ENCODE peak calls at places on chromosomes 3 and 15, in eight cellular contexts. H is GM12878; F is adrenal gland; J is Panc1; G is SK-N-MC; K is colonic mucosa; B is CD8-positive, alpha-beta memory T cell; N is GM23248. T is an unnamed sample.
A peak's percentile ranks its signal among the peaks of the same experiment; 100 is the strongest.

GRCh38 chr3:70250451-70250850 is 62.0 kb downstream of the MDFIC2 start:
- DNase-seq in N (no peak), H (no peak), B (no peak), K (no peak), J (no peak), G (no peak), F (no peak), T (no peak)

GRCh38 chr3:158105710-158106438 is at the start of gene SHOX2:
- DNase-seq in J (no peak), H (no peak), G (no peak), B (no peak), F (no peak), K (peak; percentile 54), N (peak; percentile 83), T (no peak)

GRCh38 chr3:37457392-37458065 is 283.1 kb upstream of the LRRFIP2 start:
- DNase-seq in G (no peak), F (peak; percentile 38), J (no peak), K (no peak), H (no peak), N (peak; percentile 21), B (no peak), T (no peak)

GRCh38 chr15:83472151-83472550 is 25.0 kb downstream of the SH3GL3 start:
- DNase-seq in B (no peak), J (no peak), N (no peak), F (no peak), H (no peak), K (no peak), G (no peak), T (no peak)

GRCh38 chr3:153284282-153284938 is 122.4 kb downstream of the RAP2B start:
- DNase-seq in K (peak; percentile 30), G (no peak), F (peak; percentile 47), N (peak; percentile 96), H (peak; percentile 12), B (no peak), J (no peak), T (no peak)

GRCh38 chr15:39598186-39598850 is 17.4 kb downstream of the THBS1 start:
- DNase-seq in G (no peak), N (peak; percentile 77), H (no peak), K (no peak), J (no peak), B (no peak), F (no peak), T (no peak)

GRCh38 chr3:191397771-191398170 is 63.2 kb upstream of the PYDC2 start:
- DNase-seq in J (no peak), N (no peak), F (no peak), B (no peak), H (no peak), K (no peak), G (no peak), T (no peak)

GRCh38 chr3:113536627-113537101 is 4.3 kb downstream of the SIDT1 start:
- DNase-seq in J (no peak), G (no peak), B (no peak), K (peak; percentile 70), N (peak; percentile 17), H (no peak), F (no peak), T (no peak)

GRCh38 chr15:58472821-58473581 is 41.2 kb downstream of the LIPC start:
- DNase-seq in K (no peak), J (no peak), G (peak; percentile 72), N (no peak), F (no peak), B (peak; percentile 29), H (no peak), T (no peak)

GRCh38 chr3:58206406-58207011 is 4.3 kb downstream of the DNASE1L3 start:
- DNase-seq in B (no peak), H (no peak), G (no peak), F (no peak), J (no peak), N (peak; percentile 90), K (no peak), T (no peak)

GRCh38 chr15:99322643-99323405 is 71.5 kb downstream of the LRRC28 start:
- DNase-seq in K (no peak), J (no peak), F (no peak), B (no peak), N (peak; percentile 48), H (no peak), G (no peak), T (no peak)

GRCh38 chr3:15277861-15278260 is 54.5 kb downstream of the SH3BP5 start:
- DNase-seq in K (no peak), B (no peak), J (no peak), H (no peak), F (no peak), N (no peak), G (no peak), T (no peak)

GRCh38 chr3:57646723-57647122 is 46.2 kb downstream of the DENND6A start:
- DNase-seq in J (no peak), B (no peak), G (no peak), K (no peak), N (peak; percentile 74), H (no peak), F (no peak), T (no peak)

GRCh38 chr3:77412591-77412990 is 372.7 kb downstream of the ROBO2 start:
- DNase-seq in H (no peak), K (no peak), B (no peak), N (peak; percentile 32), F (no peak), G (no peak), J (no peak), T (no peak)

GRCh38 chr3:128111147-128111546 is 12.5 kb downstream of the RUVBL1 start:
- DNase-seq in B (no peak), J (no peak), N (no peak), K (no peak), F (no peak), H (no peak), G (no peak), T (no peak)

GRCh38 chr15:45980376-45980775 is 345.5 kb downstream of the SQOR start:
- DNase-seq in G (no peak), H (no peak), K (no peak), F (no peak), N (no peak), B (no peak), J (no peak), T (no peak)

GRCh38 chr3:121969631-121970030 is 52.4 kb downstream of the ILDR1 start:
- DNase-seq in B (no peak), H (no peak), G (no peak), J (no peak), F (no peak), N (no peak), K (no peak), T (no peak)

GRCh38 chr3:121974601-121975111 is 47.4 kb downstream of the ILDR1 start:
- DNase-seq in G (no peak), K (no peak), H (no peak), N (no peak), B (no peak), J (no peak), F (no peak), T (no peak)

GRCh38 chr3:121975702-121976302 is 46.2 kb downstream of the ILDR1 start:
- DNase-seq in H (no peak), F (no peak), J (no peak), G (no peak), N (no peak), K (no peak), B (no peak), T (no peak)

GRCh38 chr3:121970047-121970446 is 52.0 kb downstream of the ILDR1 start:
- DNase-seq in G (no peak), F (no peak), K (no peak), H (no peak), J (no peak), B (no peak), N (no peak), T (no peak)
- H3K27ac ChIP-seq in G (no peak overlapping the region), F (no peak overlapping the region), K (no peak overlapping the region), H (no peak overlapping the region), J (no peak overlapping the region), B (no peak overlapping the region), N (no peak overlapping the region), T (no peak overlapping the region)

DNA sequence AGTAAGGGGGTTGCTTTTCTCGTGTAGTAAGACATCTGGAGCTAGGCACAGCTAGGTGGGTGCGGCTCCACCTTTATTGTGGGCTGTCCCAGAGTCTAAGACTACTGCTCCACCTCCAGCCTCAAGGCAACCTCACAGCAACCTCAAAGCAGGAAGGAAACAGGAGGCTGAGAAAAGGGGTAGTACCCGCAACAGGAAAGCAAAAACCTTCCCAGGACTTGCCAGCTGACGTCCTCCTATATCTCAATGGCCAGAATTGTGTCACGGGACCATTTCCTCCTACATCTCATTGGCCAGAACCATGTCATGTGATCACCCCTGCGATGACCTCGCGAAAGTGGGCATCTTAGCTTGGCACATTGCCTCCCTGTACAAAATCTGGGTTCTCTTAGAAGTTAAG is 4.3 kb upstream of the GPR160 start:
- DNase-seq in K (peak; percentile 55), F (no peak), H (no peak), B (peak; percentile 34), N (no peak), J (no peak), G (no peak), T (no peak)
- H3K4me3 ChIP-seq in K (no peak overlapping the region), F (no peak overlapping the region), H (no peak overlapping the region), B (peak overlapping the region; percentile 40), N (no peak overlapping the region), J (no peak overlapping the region), G (no peak overlapping the region), T (no peak overlapping the region)

GRCh38 chr15:74808840-74809229 is 3.8 kb upstream of the LMAN1L start:
- DNase-seq in H (no peak), N (no peak), B (no peak), F (no peak), K (no peak), G (no peak), J (no peak), T (no peak)

GRCh38 chr15:74807302-74807701 is 5.3 kb upstream of the LMAN1L start:
- DNase-seq in G (no peak), N (no peak), J (no peak), F (no peak), B (no peak), H (no peak), K (no peak), T (no peak)

GRCh38 chr15:74809951-74810350 is 2.7 kb upstream of the LMAN1L start:
- DNase-seq in F (no peak), G (no peak), H (no peak), N (no peak), B (no peak), K (no peak), J (no peak), T (no peak)

GRCh38 chr15:74808073-74808839 is 4.4 kb upstream of the LMAN1L start:
- DNase-seq in J (no peak), K (peak; percentile 62), N (no peak), B (no peak), H (no peak), F (no peak), G (no peak), T (no peak)

DNA sequence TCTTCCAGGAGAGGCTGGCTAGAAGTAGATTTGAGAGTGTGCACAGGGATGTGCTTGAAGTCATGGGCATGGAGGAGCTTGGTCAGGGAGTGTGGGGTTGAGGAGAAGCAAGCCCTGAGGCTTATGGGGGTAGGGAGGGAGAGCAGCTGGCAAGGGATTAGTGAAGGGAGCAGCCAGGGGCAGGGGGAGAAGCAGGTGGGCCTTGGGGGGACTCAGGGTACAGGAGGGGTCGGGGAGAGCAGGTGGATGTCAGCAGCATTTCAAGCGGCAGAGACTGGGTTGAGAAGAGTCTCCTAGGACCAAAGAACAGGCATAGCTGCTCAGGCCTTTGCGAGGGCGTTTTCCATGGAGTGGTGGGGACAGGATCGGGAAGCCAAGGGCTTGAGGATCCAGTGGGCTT is 3.4 kb upstream of the LMAN1L start:
- DNase-seq in G (no peak), J (no peak), B (no peak), K (no peak), F (no peak), H (no peak), N (no peak), T (no peak)
- H3K27ac ChIP-seq in G (no peak overlapping the region), J (no peak overlapping the region), B (no peak overlapping the region), K (no peak overlapping the region), F (no peak overlapping the region), H (no peak overlapping the region), N (no peak overlapping the region), T (no peak overlapping the region)

GRCh38 chr3:182729903-182730674 is 63.2 kb upstream of the ATP11B start:
- DNase-seq in B (no peak), G (no peak), J (no peak), F (no peak), K (no peak), H (peak; percentile 68), N (no peak), T (no peak)
- H3K4me3 ChIP-seq in B (no peak overlapping the region), G (no peak overlapping the region), J (no peak overlapping the region), F (no peak overlapping the region), K (no peak overlapping the region), H (peak overlapping the region; percentile 65), N (no peak overlapping the region), T (no peak overlapping the region)

T was measured in iPS DF 6.9.